ENCODE peak calls at places on chromosomes 5 and 9, in four cellular contexts. E is right cardiac atrium, K is prostate gland, P is GM23248. I is an unnamed sample.

GRCh38 chr9:133889498-133890301 is 102.4 kb downstream of the VAV2 start:
- DNase-seq in E (no peak), K (no peak), P (peak), I (no peak)

GRCh38 chr5:53433036-53433435 is 47.4 kb upstream of the FST start:
- DNase-seq in E (no peak), K (no peak), P (no peak), I (no peak)

GRCh38 chr9:18692240-18692639 is 218.3 kb downstream of the ADAMTSL1 start:
- DNase-seq in E (no peak), K (no peak), P (no peak), I (no peak)

GRCh38 chr5:50593681-50594080 is 72.8 kb upstream of the PARP8 start:
- DNase-seq in E (no peak), K (no peak), P (peak), I (no peak)

GRCh38 chr5:98492258-98492657 is 281.2 kb upstream of the RGMB start:
- DNase-seq in E (no peak), K (no peak), P (peak), I (no peak)

GRCh38 chr5:77981820-77982219 is 205.7 kb upstream of the TBCA start:
- DNase-seq in E (no peak), K (no peak), P (no peak), I (no peak)

GRCh38 chr5:132747064-132747692 is at the start of gene CCNI2:
- DNase-seq in E (peak), K (no peak), P (peak), I (no peak)

GRCh38 chr5:64074533-64074932 is 91.1 kb upstream of the RNF180 start:
- DNase-seq in E (no peak), K (no peak), P (peak), I (peak)

GRCh38 chr5:19140276-19140675 is 847.7 kb downstream of the CDH18 start:
- DNase-seq in E (no peak), K (no peak), P (no peak), I (no peak)

GRCh38 chr5:79062431-79062830 is 7.0 kb downstream of the DMGDH start:
- DNase-seq in E (no peak), K (no peak), P (no peak), I (no peak)

GRCh38 chr9:96376926-96377874 is 6.3 kb downstream of the SLC35D2 start:
- DNase-seq in E (no peak), K (no peak), P (peak), I (peak)

GRCh38 chr5:108670591-108671335 is 76.9 kb upstream of the FER start:
- DNase-seq in E (peak), K (no peak), P (no peak), I (no peak)

GRCh38 chr9:109101810-109102209 is 17.9 kb downstream of the TMEM245 start:
- DNase-seq in E (no peak), K (peak), P (peak), I (peak)

GRCh38 chr5:72746736-72747135 is 69.7 kb upstream of the TNPO1 start:
- DNase-seq in E (no peak), K (no peak), P (no peak), I (peak)

GRCh38 chr9:27117489-27118135 is 8.6 kb downstream of the TEK start:
- DNase-seq in E (peak), K (no peak), P (peak), I (peak)

GRCh38 chr9:35679091-35679490 is 5.4 kb downstream of the CA9 start:
- DNase-seq in E (no peak), K (no peak), P (no peak), I (no peak)

GRCh38 chr9:132175431-132175830 is 13.6 kb downstream of the NTNG2 start:
- DNase-seq in E (peak), K (no peak), P (no peak), I (peak)

GRCh38 chr5:11719888-11720481 is 184.3 kb downstream of the CTNND2 start:
- DNase-seq in E (peak), K (peak), P (peak), I (no peak)

GRCh38 chr5:81750308-81751008 is 439 bp downstream of the SSBP2 start:
- DNase-seq in E (peak), K (no peak), P (peak), I (no peak)

GRCh38 chr5:172437445-172438303 is 16.7 kb downstream of the SH3PXD2B start:
- DNase-seq in E (peak), K (no peak), P (peak), I (peak)

GRCh38 chr5:141382469-141383294 is at the start of gene PCDHGA7:
- DNase-seq in E (no peak), K (no peak), P (no peak), I (peak)

GRCh38 chr5:169098331-169099121 is 202.4 kb downstream of the SLIT3 start:
- DNase-seq in E (no peak), K (no peak), P (no peak), I (no peak)

GRCh38 chr9:12266758-12267157 is 426.4 kb upstream of the TYRP1 start:
- DNase-seq in E (no peak), K (no peak), P (no peak), I (no peak)

GRCh38 chr9:14769235-14769580 is 46.7 kb upstream of the CER1 start:
- DNase-seq in E (no peak), K (no peak), P (peak), I (peak)

GRCh38 chr9:72428329-72428728 is 63.3 kb upstream of the ZFAND5 start:
- DNase-seq in E (no peak), K (no peak), P (peak), I (peak)

GRCh38 chr9:86405086-86405491 is 50.9 kb upstream of the TUT7 start:
- DNase-seq in E (no peak), K (peak), P (no peak), I (no peak)

GRCh38 chr5:6525910-6526309 is 77.3 kb downstream of the UBE2QL1 start:
- DNase-seq in E (no peak), K (peak), P (peak), I (peak)

GRCh38 chr9:85742630-85742928 is 825 bp upstream of the AGTPBP1 start:
- DNase-seq in E (no peak), K (no peak), P (peak), I (peak)

GRCh38 chr5:178346607-178347334 is 114.2 kb upstream of the PHYKPL start:
- DNase-seq in E (peak), K (no peak), P (no peak), I (no peak)

GRCh38 chr5:168793844-168794837 is 215.0 kb upstream of the PANK3 start:
- DNase-seq in E (peak), K (no peak), P (peak), I (peak)

GRCh38 chr5:123512631-123513461 is 869 bp downstream of the CSNK1G3 start:
- DNase-seq in E (peak), K (no peak), P (peak), I (peak)

GRCh38 chr9:114396558-114397218 is 8.9 kb upstream of the AKNA start:
- DNase-seq in E (peak), K (no peak), P (peak), I (peak)
- H3K4me3 ChIP-seq in E (no peak), K (no peak), P (peak), I (peak)

GRCh38 chr5:56142233-56142619 is 90.9 kb downstream of the ANKRD55 start:
- DNase-seq in E (no peak), K (no peak), P (no peak), I (no peak)
- H3K4me3 ChIP-seq in E (no peak), K (no peak), P (no peak), I (no peak)

GRCh38 chr9:137256362-137256761 is 1.2 kb downstream of the NELFB start:
- DNase-seq in E (no peak), K (no peak), P (peak), I (no peak)
- H3K4me3 ChIP-seq in E (no peak), K (peak), P (peak), I (peak)

GRCh38 chr9:128540630-128541355 is 11.6 kb upstream of the SPTAN1 start:
- DNase-seq in E (no peak), K (no peak), P (no peak), I (peak)
- H3K4me3 ChIP-seq in E (no peak), K (no peak), P (no peak), I (no peak)

GRCh38 chr9:129996161-129996849 is 46.7 kb downstream of the FNBP1 start:
- DNase-seq in E (no peak), K (no peak), P (peak), I (peak)
- H3K4me3 ChIP-seq in E (no peak), K (no peak), P (peak), I (no peak)